ENCODE peak calls at places on chromosomes 6 and 20, in eight cellular contexts. One of them, this sample, is unnamed.

GRCh38 chr20:7038029-7038428 is 270.5 kb downstream of the BMP2 start:
- DNase-seq in A549: no peak
- DNase-seq in effector memory CD8-positive, alpha-beta T cell: no peak
- DNase-seq in GM20000: no peak
- DNase-seq in stomach: no peak
- DNase-seq in ascending aorta: no peak
- DNase-seq in activated naive CD4-positive, alpha-beta T cell treated with anti-CD3 and anti-CD28 coated beads, Interleukin-2, amount 50 U/mL, for 16 hours: no peak
- DNase-seq in prostate gland: no peak
- DNase-seq in this sample: no peak

GRCh38 chr20:32216396-32217142 is 8.9 kb downstream of the POFUT1 start:
- DNase-seq in A549: no peak
- DNase-seq in effector memory CD8-positive, alpha-beta T cell: no peak
- DNase-seq in GM20000: no peak
- DNase-seq in stomach: no peak
- DNase-seq in ascending aorta: no peak
- DNase-seq in activated naive CD4-positive, alpha-beta T cell treated with anti-CD3 and anti-CD28 coated beads, Interleukin-2, amount 50 U/mL, for 16 hours: no peak
- DNase-seq in prostate gland: no peak
- DNase-seq in this sample: no peak

GRCh38 chr6:131966443-131966842 is 15.3 kb upstream of the CCN2 start:
- DNase-seq in A549: no peak
- DNase-seq in effector memory CD8-positive, alpha-beta T cell: no peak
- DNase-seq in GM20000: no peak
- DNase-seq in stomach: no peak
- DNase-seq in ascending aorta: no peak
- DNase-seq in activated naive CD4-positive, alpha-beta T cell treated with anti-CD3 and anti-CD28 coated beads, Interleukin-2, amount 50 U/mL, for 16 hours: no peak
- DNase-seq in prostate gland: no peak
- DNase-seq in this sample: no peak

GRCh38 chr6:113907107-113907506 is 50.0 kb downstream of the MARCKS start:
- DNase-seq in A549: no peak
- DNase-seq in effector memory CD8-positive, alpha-beta T cell: no peak
- DNase-seq in GM20000: no peak
- DNase-seq in stomach: no peak
- DNase-seq in ascending aorta: no peak
- DNase-seq in activated naive CD4-positive, alpha-beta T cell treated with anti-CD3 and anti-CD28 coated beads, Interleukin-2, amount 50 U/mL, for 16 hours: no peak
- DNase-seq in prostate gland: no peak
- DNase-seq in this sample: no peak

GRCh38 chr6:24910331-24910849 is 25.4 kb downstream of the RIPOR2 start:
- DNase-seq in A549: no peak
- DNase-seq in effector memory CD8-positive, alpha-beta T cell: peak; percentile 35
- DNase-seq in GM20000: peak; percentile 62
- DNase-seq in stomach: no peak
- DNase-seq in ascending aorta: no peak
- DNase-seq in activated naive CD4-positive, alpha-beta T cell treated with anti-CD3 and anti-CD28 coated beads, Interleukin-2, amount 50 U/mL, for 16 hours: peak; percentile 46
- DNase-seq in prostate gland: peak; percentile 16
- DNase-seq in this sample: no peak

GRCh38 chr6:26351544-26351953 is 13.4 kb upstream of the BTN3A2 start:
- DNase-seq in A549: peak; percentile 94
- DNase-seq in effector memory CD8-positive, alpha-beta T cell: no peak
- DNase-seq in GM20000: no peak
- DNase-seq in stomach: no peak
- DNase-seq in ascending aorta: no peak
- DNase-seq in activated naive CD4-positive, alpha-beta T cell treated with anti-CD3 and anti-CD28 coated beads, Interleukin-2, amount 50 U/mL, for 16 hours: no peak
- DNase-seq in prostate gland: no peak
- DNase-seq in this sample: peak; percentile 49

GRCh38 chr6:131950767-131951575 is at the start of gene CCN2:
- DNase-seq in A549: peak; percentile 94
- DNase-seq in effector memory CD8-positive, alpha-beta T cell: no peak
- DNase-seq in GM20000: peak; percentile 32
- DNase-seq in stomach: peak; percentile 77
- DNase-seq in ascending aorta: peak; percentile 13
- DNase-seq in activated naive CD4-positive, alpha-beta T cell treated with anti-CD3 and anti-CD28 coated beads, Interleukin-2, amount 50 U/mL, for 16 hours: no peak
- DNase-seq in prostate gland: peak; percentile 68
- DNase-seq in this sample: peak; percentile 92

GRCh38 chr6:47520282-47520681 is 42.7 kb downstream of the CD2AP start:
- DNase-seq in A549: no peak
- DNase-seq in effector memory CD8-positive, alpha-beta T cell: no peak
- DNase-seq in GM20000: no peak
- DNase-seq in stomach: no peak
- DNase-seq in ascending aorta: no peak
- DNase-seq in activated naive CD4-positive, alpha-beta T cell treated with anti-CD3 and anti-CD28 coated beads, Interleukin-2, amount 50 U/mL, for 16 hours: no peak
- DNase-seq in prostate gland: no peak
- DNase-seq in this sample: no peak

GRCh38 chr6:119261944-119262284 is 87.6 kb downstream of the MAN1A1 start:
- DNase-seq in A549: no peak
- DNase-seq in effector memory CD8-positive, alpha-beta T cell: no peak
- DNase-seq in GM20000: no peak
- DNase-seq in stomach: no peak
- DNase-seq in ascending aorta: no peak
- DNase-seq in activated naive CD4-positive, alpha-beta T cell treated with anti-CD3 and anti-CD28 coated beads, Interleukin-2, amount 50 U/mL, for 16 hours: no peak
- DNase-seq in prostate gland: no peak
- DNase-seq in this sample: no peak

GRCh38 chr6:21931641-21932335 is 338.2 kb downstream of the SOX4 start:
- DNase-seq in A549: no peak
- DNase-seq in effector memory CD8-positive, alpha-beta T cell: no peak
- DNase-seq in GM20000: no peak
- DNase-seq in stomach: no peak
- DNase-seq in ascending aorta: no peak
- DNase-seq in activated naive CD4-positive, alpha-beta T cell treated with anti-CD3 and anti-CD28 coated beads, Interleukin-2, amount 50 U/mL, for 16 hours: no peak
- DNase-seq in prostate gland: no peak
- DNase-seq in this sample: no peak

GRCh38 chr6:31898200-31899011 is 908 bp upstream of the EHMT2 start:
- DNase-seq in A549: peak; percentile 52
- DNase-seq in effector memory CD8-positive, alpha-beta T cell: peak; percentile 30
- DNase-seq in GM20000: peak; percentile 69
- DNase-seq in stomach: no peak
- DNase-seq in ascending aorta: no peak
- DNase-seq in activated naive CD4-positive, alpha-beta T cell treated with anti-CD3 and anti-CD28 coated beads, Interleukin-2, amount 50 U/mL, for 16 hours: peak; percentile 37
- DNase-seq in prostate gland: no peak
- DNase-seq in this sample: peak; percentile 68

GRCh38 chr6:161429921-161430490 is 156.1 kb upstream of the AGPAT4 start:
- DNase-seq in A549: peak; percentile 27
- DNase-seq in effector memory CD8-positive, alpha-beta T cell: no peak
- DNase-seq in GM20000: no peak
- DNase-seq in stomach: no peak
- DNase-seq in ascending aorta: no peak
- DNase-seq in activated naive CD4-positive, alpha-beta T cell treated with anti-CD3 and anti-CD28 coated beads, Interleukin-2, amount 50 U/mL, for 16 hours: no peak
- DNase-seq in prostate gland: no peak
- DNase-seq in this sample: peak; percentile 56